ENCODE peak calls at places on chromosomes 2 and 18, in five cellular contexts. S is upper lobe of left lung, J is HepG2, K is K562, D is GM12878. W is an unnamed sample.

GRCh38 chr2:27689424-27689823 is 25.7 kb downstream of the SLC4A1AP start:
- ATAC-seq in J (no peak), S (no peak), K (no peak), D (no peak), W (no peak)

GRCh38 chr2:9565436-9566153 is 10.0 kb upstream of the ADAM17 start:
- ATAC-seq in S (peak), D (peak), J (no peak), K (peak), W (peak)

GRCh38 chr18:62420151-62420512 is 95.0 kb downstream of the TNFRSF11A start:
- ATAC-seq in D (no peak), K (peak), S (no peak), J (peak), W (no peak)

GRCh38 chr2:45874324-45874723 is 222.8 kb downstream of the PRKCE start:
- ATAC-seq in D (no peak), S (peak), J (no peak), K (no peak), W (peak)

GRCh38 chr2:151756820-151757219 is 22.5 kb upstream of the NEB start:
- ATAC-seq in J (no peak), D (no peak), K (peak), S (no peak), W (no peak)

GRCh38 chr2:54945401-54946219 is 104.6 kb downstream of the RTN4 start:
- ATAC-seq in D (peak), K (peak), S (peak), J (peak), W (peak)

GRCh38 chr2:72144746-72145657 is 2.7 kb downstream of the CYP26B1 start:
- ATAC-seq in J (peak), K (no peak), S (peak), D (no peak), W (no peak)

GRCh38 chr2:64727013-64727767 is 73.5 kb upstream of the SERTAD2 start:
- ATAC-seq in K (peak), J (no peak), D (peak), S (peak), W (no peak)

GRCh38 chr18:22057908-22058527 is 111.4 kb upstream of the GATA6 start:
- ATAC-seq in K (no peak), J (peak), S (no peak), D (no peak), W (no peak)

GRCh38 chr2:64987001-64987962 is 1.9 kb upstream of the SLC1A4 start:
- ATAC-seq in J (no peak), K (no peak), S (no peak), D (peak), W (no peak)

GRCh38 chr2:178025551-178026185 is 46.9 kb downstream of the PDE11A start:
- ATAC-seq in K (no peak), D (no peak), J (no peak), S (no peak), W (no peak)

GRCh38 chr18:13288509-13289138 is 70.1 kb downstream of the LDLRAD4 start:
- ATAC-seq in J (no peak), S (no peak), K (no peak), D (peak), W (no peak)

GRCh38 chr2:99139003-99139402 is 2.5 kb upstream of the C2orf15 start:
- ATAC-seq in J (no peak), D (no peak), S (no peak), K (no peak), W (no peak)

GRCh38 chr18:43682196-43682595 is 404.9 kb upstream of the SYT4 start:
- ATAC-seq in J (no peak), D (no peak), S (no peak), K (no peak), W (no peak)

DNA sequence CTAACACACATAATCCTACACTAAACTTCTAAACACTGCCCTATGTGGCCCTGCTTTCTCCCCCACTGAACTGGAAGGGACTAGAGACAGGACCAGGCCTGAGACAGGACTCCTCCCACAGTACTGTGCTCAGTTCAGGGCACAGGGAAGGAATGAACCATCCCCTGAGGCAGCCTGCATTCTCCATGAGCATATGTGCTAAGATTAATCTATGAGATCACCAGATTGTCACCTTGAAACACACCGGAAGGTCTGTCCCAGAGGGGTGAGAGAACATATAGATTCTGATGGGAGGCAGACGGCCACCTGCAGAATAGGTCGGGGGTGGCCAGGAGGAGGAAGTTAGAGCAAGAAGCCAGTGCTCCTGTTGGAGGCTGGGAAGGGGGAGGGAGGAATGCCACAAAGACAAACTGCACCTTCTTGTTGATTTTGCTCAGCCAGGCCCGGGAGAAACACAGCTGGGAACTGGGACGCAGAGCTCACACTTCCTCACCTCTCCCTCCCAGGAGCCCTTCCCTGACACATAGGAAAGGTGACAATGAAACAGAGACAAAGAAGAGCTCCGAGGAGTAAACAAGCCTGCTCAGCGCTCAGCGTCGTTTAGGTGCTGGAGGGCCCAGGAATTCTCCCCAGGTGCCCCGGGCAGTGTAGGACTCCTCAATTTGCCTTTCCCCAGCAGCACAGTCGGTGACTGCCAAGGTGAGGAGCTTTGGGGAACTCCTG is 52.1 kb downstream of the ZBTB7C start:
- ATAC-seq in K (no peak), J (no peak), S (no peak), D (no peak), W (peak)
- TF ChIP-seq POLR2AphosphoS5 in K (no peak), J (no peak), S (no peak), D (no peak), W (no peak)

DNA sequence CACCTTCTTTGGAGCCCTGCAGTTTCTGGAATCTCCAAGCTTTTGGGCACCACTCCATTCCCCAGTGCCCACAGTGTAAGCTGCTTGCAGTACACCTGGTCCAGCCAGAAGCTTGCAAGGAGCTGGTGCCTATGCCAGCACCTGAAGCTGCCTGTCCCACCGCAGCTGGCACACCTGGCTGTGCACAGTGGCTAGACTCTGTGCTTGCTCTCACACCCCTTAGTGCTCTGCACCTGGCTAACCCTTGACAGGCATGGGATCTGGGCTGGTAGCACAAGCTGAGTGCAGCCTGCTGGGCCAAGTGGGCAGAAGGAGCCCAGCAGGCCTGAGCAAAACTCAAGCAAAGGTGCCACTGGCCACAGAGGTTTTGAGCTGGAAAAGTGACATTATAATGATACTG is 183.8 kb upstream of the MC4R start:
- ATAC-seq in D (no peak), K (no peak), J (no peak), S (no peak), W (no peak)
- TF ChIP-seq EP300 in D (no peak), K (no peak), J (no peak), S (no peak), W (no peak)

GRCh38 chr18:390748-391478 is 109.6 kb downstream of the COLEC12 start:
- ATAC-seq in J (no peak), S (peak), K (no peak), D (no peak), W (peak)

GRCh38 chr18:386950-387349 is 113.6 kb downstream of the COLEC12 start:
- ATAC-seq in D (no peak), K (no peak), J (no peak), S (no peak), W (no peak)

GRCh38 chr18:388198-388597 is 112.3 kb downstream of the COLEC12 start:
- ATAC-seq in S (no peak), K (no peak), D (no peak), J (no peak), W (no peak)

GRCh38 chr18:392926-393325 is 107.6 kb downstream of the COLEC12 start:
- ATAC-seq in J (no peak), K (no peak), D (no peak), S (no peak), W (no peak)

GRCh38 chr18:389658-390357 is 110.7 kb downstream of the COLEC12 start:
- ATAC-seq in D (no peak), K (peak), S (no peak), J (peak), W (no peak)
- TF ChIP-seq CTCF in D (no peak), K (no peak), S (no peak), J (peak), W (no peak)

DNA sequence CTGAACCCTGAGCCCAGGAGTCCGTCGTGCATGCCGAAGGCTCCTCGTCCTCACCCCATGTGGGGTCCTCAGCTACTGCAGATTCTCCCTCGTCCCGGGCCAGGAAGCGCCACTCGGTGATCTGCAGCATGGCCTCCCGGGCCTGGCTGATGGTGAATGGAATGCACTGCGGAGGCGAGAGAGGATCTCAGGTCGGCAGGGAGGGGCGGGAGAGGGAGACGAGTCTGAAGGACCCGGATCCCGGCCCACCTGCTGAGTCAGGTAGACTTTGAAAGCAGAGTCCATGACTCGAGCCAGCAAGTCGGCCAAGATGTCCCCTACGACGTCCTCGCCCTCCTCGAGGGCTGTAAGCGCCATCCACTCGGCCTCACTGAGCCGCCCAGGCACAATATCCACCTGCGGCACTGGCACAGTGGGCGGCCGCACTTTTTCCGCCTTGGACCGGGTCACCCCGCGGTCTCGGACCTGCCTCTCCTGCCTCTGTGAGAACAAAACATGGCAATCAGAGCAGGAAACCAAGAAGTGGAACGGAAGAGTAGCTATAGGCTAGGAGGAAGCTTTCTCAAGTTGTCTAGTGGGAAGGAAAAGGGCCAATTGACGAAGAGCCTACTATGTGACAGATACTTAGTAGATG is 5.5 kb downstream of the C2orf81 start:
- ATAC-seq in K (no peak), S (peak), J (no peak), D (no peak), W (no peak)
- TF ChIP-seq POLR2AphosphoS5 in K (no peak), S (no peak), J (no peak), D (no peak), W (no peak)

GRCh38 chr18:47261902-47262301 is 10.4 kb upstream of the SKOR2 start:
- ATAC-seq in S (no peak), K (no peak), D (no peak), J (no peak), W (no peak)

GRCh38 chr18:47263197-47263827 is 11.9 kb upstream of the SKOR2 start:
- ATAC-seq in D (no peak), K (peak), J (no peak), S (no peak), W (no peak)

GRCh38 chr18:47260138-47260923 is 8.9 kb upstream of the SKOR2 start:
- ATAC-seq in S (peak), J (peak), K (peak), D (peak), W (no peak)

GRCh38 chr18:47262397-47263196 is 11.1 kb upstream of the SKOR2 start:
- ATAC-seq in K (no peak), D (no peak), S (no peak), J (no peak), W (no peak)

DNA sequence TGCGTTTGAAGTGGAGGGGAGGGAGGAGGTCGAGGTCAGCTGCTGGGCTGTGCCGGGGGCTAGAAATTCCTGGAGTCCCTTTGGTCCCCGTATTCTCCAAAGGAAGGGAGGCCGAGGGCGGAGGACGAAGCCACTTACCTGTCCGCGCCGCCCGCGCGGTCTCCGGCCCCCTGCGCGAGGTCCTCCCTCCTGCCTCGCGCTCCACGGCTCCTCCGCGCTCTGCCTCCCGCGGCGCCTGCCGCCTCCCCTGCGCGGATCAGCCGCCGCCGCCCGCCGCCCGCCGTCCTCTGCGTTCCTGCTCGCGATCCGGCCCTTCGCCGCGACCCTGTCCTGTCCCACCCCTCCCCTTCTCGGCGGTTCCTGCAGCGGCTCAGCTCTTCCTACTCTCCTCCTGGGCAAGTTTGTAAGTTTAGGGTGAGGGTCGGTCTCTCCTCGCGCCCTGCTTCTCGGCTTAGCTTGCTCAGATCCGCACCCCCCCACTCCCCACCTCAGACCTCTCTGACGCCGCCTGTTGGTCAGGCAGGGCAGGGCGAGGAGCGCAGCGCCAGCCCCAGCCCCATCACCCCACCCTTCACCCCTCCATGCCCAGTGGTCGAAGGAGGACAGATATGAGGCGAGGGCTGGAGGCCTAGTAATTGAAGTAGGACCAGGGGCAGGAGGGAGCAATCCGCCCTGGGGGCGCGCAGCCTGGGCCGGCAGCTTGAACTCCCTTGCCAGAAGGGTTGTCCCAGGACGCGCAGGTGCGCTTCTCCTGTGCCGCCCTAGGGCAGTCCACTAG is 9.7 kb upstream of the SKOR2 start:
- ATAC-seq in K (no peak), D (no peak), J (peak), S (no peak), W (no peak)
- TF ChIP-seq EP300 in K (no peak), D (no peak), J (no peak), S (no peak), W (no peak)

GRCh38 chr18:42029100-42029499 is 74.1 kb downstream of the PIK3C3 start:
- ATAC-seq in S (no peak), D (no peak), K (no peak), J (no peak), W (no peak)

GRCh38 chr18:42033137-42033810 is 78.2 kb downstream of the PIK3C3 start:
- ATAC-seq in D (no peak), S (no peak), J (no peak), K (no peak), W (no peak)

GRCh38 chr18:42032447-42032846 is 77.4 kb downstream of the PIK3C3 start:
- ATAC-seq in D (no peak), S (no peak), J (no peak), K (no peak), W (no peak)

GRCh38 chr18:42028232-42028832 is 73.3 kb downstream of the PIK3C3 start:
- ATAC-seq in D (peak), J (peak), K (peak), S (peak), W (no peak)

DNA sequence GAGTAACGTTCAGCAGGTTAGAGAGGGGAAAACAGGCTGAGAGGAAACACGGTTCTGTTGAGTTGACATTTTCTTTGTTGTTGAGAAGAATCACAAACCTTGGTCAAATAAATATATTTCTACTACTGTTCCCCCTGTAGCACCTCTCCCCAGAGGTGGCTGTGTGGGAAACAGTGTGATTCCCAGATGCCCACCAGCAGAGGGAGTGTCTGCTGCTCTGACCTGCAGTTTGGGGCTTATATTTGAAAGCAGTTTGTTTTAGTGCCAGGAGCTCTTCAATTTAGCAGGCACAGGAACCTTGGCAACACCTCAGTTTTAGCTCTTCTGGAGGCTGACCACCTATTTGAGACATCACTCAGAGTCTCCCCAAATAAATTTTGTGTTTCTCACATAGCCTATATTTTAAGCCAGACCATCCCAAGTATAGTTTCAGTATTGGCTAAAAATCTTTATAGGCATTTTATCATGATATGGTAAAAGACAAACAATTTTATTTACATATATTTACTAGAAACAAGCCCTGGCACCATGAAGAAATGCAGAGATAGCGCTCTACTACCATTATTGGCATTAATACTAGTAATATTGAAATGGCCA is 75.7 kb downstream of the PIK3C3 start:
- ATAC-seq in K (peak), J (peak), S (no peak), D (peak), W (no peak)
- TF ChIP-seq CTCF in K (peak), J (peak), S (no peak), D (peak), W (no peak)

W was measured in gastroesophageal sphincter.